ENCODE peak calls at places on chromosomes 2 and 18, in five cellular contexts. K, R, E, X and T are unnamed samples.

GRCh38 chr2:239596298-239596697 is 195.5 kb upstream of the HDAC4 start:
- DNase-seq in E (peak), X (no peak), K (no peak), R (no peak), T (no peak)

GRCh38 chr2:84486436-84487115 is 27.5 kb upstream of the SUCLG1 start:
- DNase-seq in X (peak), R (no peak), K (no peak), E (no peak), T (peak)

GRCh38 chr18:72107647-72108046 is 436.5 kb downstream of the CBLN2 start:
- DNase-seq in E (peak), X (peak), K (no peak), R (no peak), T (peak)

GRCh38 chr18:73613706-73614340 is 533.8 kb downstream of the FBXO15 start:
- DNase-seq in R (no peak), K (no peak), X (no peak), E (no peak), T (no peak)

GRCh38 chr2:112938904-112939303 is 27.9 kb downstream of the IL37 start:
- DNase-seq in R (no peak), X (no peak), K (no peak), E (no peak), T (no peak)

GRCh38 chr2:42791606-42792005 is 777 bp downstream of the HAAO start:
- DNase-seq in K (no peak), E (no peak), X (no peak), R (no peak), T (no peak)

GRCh38 chr2:234329202-234329930 is 167.5 kb downstream of the ARL4C start:
- DNase-seq in E (peak), X (no peak), K (no peak), R (no peak), T (no peak)

GRCh38 chr2:189091253-189091652 is 88.3 kb downstream of the COL5A2 start:
- DNase-seq in R (no peak), X (no peak), K (no peak), E (no peak), T (no peak)

GRCh38 chr2:231545105-231545902 is 15.1 kb upstream of the NMUR1 start:
- DNase-seq in R (no peak), X (no peak), K (peak), E (no peak), T (no peak)

GRCh38 chr18:31819106-31819924 is 58.6 kb upstream of the SLC25A52 start:
- DNase-seq in E (peak), R (no peak), X (peak), K (no peak), T (peak)

GRCh38 chr2:32008811-32009478 is 1.9 kb downstream of the MEMO1 start:
- DNase-seq in E (no peak), K (no peak), X (peak), R (no peak), T (no peak)

GRCh38 chr18:834086-834720 is 22.2 kb upstream of the YES1 start:
- DNase-seq in X (no peak), E (no peak), R (no peak), K (no peak), T (no peak)

GRCh38 chr2:202032841-202033316 is 776 bp upstream of the FZD7 start:
- DNase-seq in R (no peak), K (peak), E (peak), X (peak), T (no peak)

GRCh38 chr2:8661736-8662135 is 20.1 kb upstream of the ID2 start:
- DNase-seq in R (no peak), X (no peak), E (no peak), K (no peak), T (no peak)

GRCh38 chr18:5630057-5630765 is 86.4 kb upstream of the EPB41L3 start:
- DNase-seq in R (peak), E (peak), K (no peak), X (peak), T (no peak)

GRCh38 chr2:112154246-112155110 is 16.3 kb downstream of the FBLN7 start:
- DNase-seq in X (no peak), E (no peak), R (no peak), K (peak), T (no peak)

GRCh38 chr2:76039505-76039904 is 328.8 kb upstream of the GCFC2 start:
- DNase-seq in K (no peak), X (no peak), E (no peak), R (no peak), T (no peak)

GRCh38 chr2:187429989-187430388 is 18.1 kb downstream of the CALCRL start:
- DNase-seq in X (no peak), R (no peak), K (no peak), E (no peak), T (no peak)

GRCh38 chr2:190184460-190184859 is 121.9 kb upstream of the MSTN start:
- DNase-seq in E (no peak), K (no peak), X (no peak), R (no peak), T (no peak)

GRCh38 chr2:174893018-174893417 is 112.2 kb downstream of the CHN1 start:
- DNase-seq in R (no peak), K (no peak), E (no peak), X (no peak), T (no peak)

GRCh38 chr2:48165066-48165753 is 258.9 kb upstream of the FBXO11 start:
- DNase-seq in R (no peak), K (no peak), E (no peak), X (no peak), T (no peak)

GRCh38 chr2:63817382-63817781 is 24.3 kb upstream of the UGP2 start:
- DNase-seq in R (no peak), X (no peak), K (no peak), E (no peak), T (no peak)

GRCh38 chr2:43138441-43138840 is 88.0 kb downstream of the ZFP36L2 start:
- DNase-seq in X (peak), K (no peak), E (peak), R (no peak), T (no peak)

GRCh38 chr2:30373881-30374302 is 73.2 kb upstream of the LCLAT1 start:
- DNase-seq in R (no peak), K (no peak), X (no peak), E (no peak), T (no peak)

GRCh38 chr18:74294526-74294925 is 2.8 kb upstream of the CYB5A start:
- DNase-seq in K (no peak), E (no peak), R (no peak), X (no peak), T (no peak)

GRCh38 chr2:33134086-33134763 is 187.5 kb downstream of the LTBP1 start:
- DNase-seq in K (peak), R (no peak), X (peak), E (no peak), T (peak)

GRCh38 chr2:68222287-68222686 is 30.0 kb downstream of the PPP3R1 start:
- DNase-seq in E (no peak), X (no peak), R (no peak), K (no peak), T (no peak)

GRCh38 chr18:10261315-10262276 is 192.8 kb upstream of the APCDD1 start:
- DNase-seq in E (no peak), K (no peak), R (no peak), X (no peak), T (no peak)

GRCh38 chr2:136361521-136361920 is 243.6 kb upstream of the CXCR4 start:
- DNase-seq in E (no peak), K (no peak), X (no peak), R (no peak), T (no peak)

GRCh38 chr18:80169607-80170006 is 60.5 kb downstream of the ADNP2 start:
- DNase-seq in X (no peak), E (no peak), R (no peak), K (no peak), T (no peak)

DNA sequence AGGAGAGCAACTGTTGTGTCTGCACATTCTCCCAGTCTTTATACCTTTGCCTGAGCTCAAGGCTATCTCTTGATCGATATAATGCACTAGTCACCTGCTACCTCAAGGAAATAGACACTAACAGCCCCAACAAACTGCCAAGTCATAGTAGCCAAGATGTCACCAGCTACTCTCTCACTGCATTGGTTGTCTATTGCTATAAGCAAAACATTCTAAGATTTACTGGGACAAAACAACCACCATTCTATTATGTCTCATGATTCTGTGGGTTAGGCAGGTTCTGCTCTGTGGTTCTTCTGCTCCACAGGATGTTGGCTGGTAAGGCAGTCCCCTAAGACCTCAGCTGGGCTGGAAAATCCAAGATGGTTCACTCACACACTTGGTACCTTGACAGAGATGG is 28.5 kb upstream of the MLPH start:
- DNase-seq in X (no peak), K (no peak), E (no peak), R (no peak), T (no peak)
- H3K4me3 ChIP-seq in X (no peak), K (no peak), E (no peak), R (no peak), T (no peak)

GRCh38 chr18:58252166-58252565 is 208.1 kb downstream of the NEDD4L start:
- DNase-seq in R (no peak), E (no peak), X (no peak), K (no peak), T (no peak)

GRCh38 chr18:58251416-58251815 is 207.4 kb downstream of the NEDD4L start:
- DNase-seq in K (no peak), X (no peak), R (no peak), E (no peak), T (no peak)

GRCh38 chr18:58253318-58253717 is 209.3 kb downstream of the NEDD4L start:
- DNase-seq in E (no peak), R (no peak), X (no peak), K (no peak), T (no peak)

GRCh38 chr18:58247363-58247834 is 203.4 kb downstream of the NEDD4L start:
- DNase-seq in X (no peak), R (no peak), K (no peak), E (peak), T (no peak)

DNA sequence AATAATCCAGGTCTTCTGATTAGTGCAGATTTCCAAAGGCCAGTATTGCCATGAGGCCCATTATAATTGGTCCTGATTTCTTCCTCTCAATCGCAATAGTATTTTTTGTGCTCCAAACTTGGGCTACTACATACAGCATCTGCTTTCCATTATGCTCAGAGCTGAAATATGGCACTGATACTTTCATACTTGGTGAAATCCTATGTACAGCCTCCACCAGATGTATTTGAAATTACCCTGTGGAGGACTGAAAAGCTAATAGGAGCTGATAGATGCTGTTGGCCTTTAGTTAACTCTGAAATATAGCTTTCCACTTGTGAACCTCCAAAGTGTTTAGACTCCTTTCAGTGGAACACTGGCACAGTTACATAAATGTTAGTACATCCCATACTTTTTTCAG is 205.7 kb downstream of the NEDD4L start:
- DNase-seq in E (no peak), X (no peak), R (no peak), K (no peak), T (no peak)
- TF ChIP-seq CTCF in E (no peak), X (no peak), R (no peak), K (no peak), T (no peak)

GRCh38 chr2:6813573-6813972 is 52.1 kb downstream of the CMPK2 start:
- DNase-seq in E (no peak), K (no peak), R (no peak), X (no peak), T (no peak)
- H3K4me3 ChIP-seq in E (no peak), K (no peak), R (no peak), X (no peak), T (no peak)

GRCh38 chr2:192741889-192742288 is 547.2 kb upstream of the TMEFF2 start:
- DNase-seq in K (no peak), R (no peak), E (peak), X (peak), T (no peak)
- TF ChIP-seq CTCF in K (no peak), R (no peak), E (peak), X (peak), T (peak)

GRCh38 chr2:10913501-10914271 is 2.0 kb downstream of the KCNF1 start:
- DNase-seq in E (peak), X (no peak), K (no peak), R (no peak), T (no peak)
- H3K4me3 ChIP-seq in E (no peak), X (no peak), K (no peak), R (peak), T (no peak)

DNA sequence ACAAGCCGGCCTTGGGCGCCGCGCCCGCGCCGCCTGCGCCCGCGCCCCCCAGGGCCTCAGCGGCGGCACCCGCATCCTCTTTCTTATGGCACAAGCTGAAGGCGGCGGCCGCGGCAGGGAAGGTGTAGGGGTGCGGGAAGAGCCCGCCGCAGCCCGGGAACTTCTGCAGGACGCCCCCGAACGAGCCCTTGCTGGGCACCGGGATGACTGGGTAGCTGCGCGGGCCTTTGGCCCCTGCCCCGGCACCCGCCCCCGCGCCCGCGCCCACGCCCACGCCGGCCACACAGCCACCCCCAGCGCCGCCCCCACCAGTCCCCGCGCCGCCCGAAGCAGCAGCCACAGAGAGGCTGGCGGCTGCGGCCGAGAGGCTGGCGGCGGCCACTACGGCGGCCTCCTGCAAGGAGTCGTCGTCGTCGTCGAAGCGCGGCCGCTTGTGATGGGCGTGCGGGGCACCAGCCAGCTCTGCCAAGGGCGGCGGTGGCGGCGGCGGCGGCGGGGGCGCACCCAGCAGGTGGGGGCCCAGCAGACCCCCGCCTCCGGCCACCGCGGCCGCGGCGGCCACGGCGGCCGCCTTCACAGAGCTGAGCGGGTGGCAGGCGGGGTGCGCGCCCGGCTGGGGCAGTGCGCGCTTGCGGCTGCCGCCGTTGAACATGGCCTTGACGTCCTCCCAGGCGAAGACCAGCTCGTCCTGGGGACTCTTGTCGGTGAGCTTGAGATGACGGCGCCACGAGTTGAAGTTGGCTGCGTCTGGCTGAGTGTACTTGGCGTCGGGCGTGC is 3.4 kb downstream of the SKOR2 start:
- DNase-seq in X (no peak), E (peak), R (no peak), K (no peak), T (no peak)
- TF ChIP-seq CTCF in X (no peak), E (no peak), R (no peak), K (no peak), T (no peak)

GRCh38 chr2:214193943-214194342 is 216.9 kb upstream of the VWC2L start:
- DNase-seq in K (no peak), R (no peak), E (no peak), X (no peak), T (no peak)
- H3K4me3 ChIP-seq in K (no peak), R (no peak), E (no peak), X (no peak), T (no peak)